ENCODE peak calls at places on chromosome 4, in six cellular contexts. Y is left lung; F is neural progenitor cell; X is NCI-H526; P is fibroblast of pulmonary artery; K is CD8-positive, alpha-beta memory T cell. A is an unnamed sample.

GRCh38 chr4:12123709-12124108 is 695.0 kb upstream of the HS3ST1 start:
- DNase-seq in Y (no peak), X (no peak), F (no peak), P (peak), K (no peak), A (no peak)

GRCh38 chr4:107183155-107183774 is 147.2 kb upstream of the DKK2 start:
- DNase-seq in P (peak), Y (no peak), F (peak), X (peak), K (no peak), A (no peak)

GRCh38 chr4:14294611-14295010 is 667.1 kb upstream of the BOD1L1 start:
- DNase-seq in X (no peak), Y (no peak), F (no peak), K (no peak), P (peak), A (no peak)

GRCh38 chr4:31617667-31618066 is 897.5 kb downstream of the PCDH7 start:
- DNase-seq in P (no peak), Y (no peak), K (no peak), F (no peak), X (no peak), A (no peak)

GRCh38 chr4:144501231-144501780 is 144.7 kb upstream of the HHIP start:
- DNase-seq in Y (no peak), P (peak), X (no peak), K (no peak), F (no peak), A (no peak)

GRCh38 chr4:88779431-88779830 is 81.8 kb upstream of the NAP1L5 start:
- DNase-seq in K (no peak), X (no peak), F (no peak), Y (no peak), P (peak), A (no peak)

GRCh38 chr4:158484173-158484885 is 37.4 kb upstream of the RXFP1 start:
- DNase-seq in K (no peak), F (no peak), X (no peak), P (no peak), Y (no peak), A (no peak)

GRCh38 chr4:10403633-10404445 is 53.4 kb downstream of the ZNF518B start:
- DNase-seq in P (peak), X (peak), Y (no peak), F (peak), K (peak), A (peak)

GRCh38 chr4:164021947-164022346 is 527.5 kb downstream of the TMA16 start:
- DNase-seq in Y (no peak), F (no peak), P (no peak), X (no peak), K (no peak), A (no peak)

GRCh38 chr4:80135702-80136058 is 61.6 kb upstream of the PRDM8 start:
- DNase-seq in K (no peak), X (no peak), P (no peak), F (no peak), Y (no peak), A (no peak)

GRCh38 chr4:738781-739280 is 33.2 kb downstream of the PCGF3 start:
- DNase-seq in X (peak), K (no peak), Y (no peak), F (no peak), P (no peak), A (no peak)

GRCh38 chr4:124839786-124840390 is 127.4 kb upstream of the ANKRD50 start:
- DNase-seq in X (no peak), Y (no peak), P (peak), K (no peak), F (peak), A (no peak)

GRCh38 chr4:1204286-1204827 is 32.0 kb upstream of the SPON2 start:
- DNase-seq in P (no peak), K (no peak), F (no peak), Y (no peak), X (no peak), A (no peak)

GRCh38 chr4:153464068-153464467 is 2.1 kb upstream of the TMEM131L start:
- DNase-seq in P (no peak), X (peak), K (no peak), Y (no peak), F (no peak), A (no peak)

GRCh38 chr4:23105759-23106370 is 413.1 kb downstream of the GBA3 start:
- DNase-seq in P (no peak), K (no peak), X (no peak), Y (no peak), F (no peak), A (no peak)

GRCh38 chr4:25051534-25051933 is 20.8 kb upstream of the LGI2 start:
- DNase-seq in P (no peak), X (no peak), F (no peak), K (no peak), Y (no peak), A (no peak)

GRCh38 chr4:110917835-110918234 is 295.0 kb upstream of the PITX2 start:
- DNase-seq in F (no peak), X (no peak), K (no peak), P (no peak), Y (no peak), A (no peak)

GRCh38 chr4:61200195-61200990 is at the start of gene ADGRL3:
- DNase-seq in K (no peak), Y (peak), X (peak), P (peak), F (peak), A (no peak)

GRCh38 chr4:54318904-54319303 is 89.8 kb downstream of the PDGFRA start:
- DNase-seq in Y (no peak), K (no peak), P (peak), X (peak), F (peak), A (peak)

A was measured in immature natural killer cell.